ENCODE peak calls at places on chromosome 4, in four cellular contexts. H is NCI-H187 treated with DMSO at 0.1 percent for 48 hours, G is retina, O is NCI-H1417. U is an unnamed sample.

GRCh38 chr4:38519671-38520070 is 144.3 kb upstream of the KLF3 start:
- DNase-seq in H (no peak), G (no peak), O (no peak), U (no peak)

GRCh38 chr4:150436598-150437370 is 145.2 kb upstream of the MAB21L2 start:
- DNase-seq in H (no peak), G (no peak), O (no peak), U (no peak)

GRCh38 chr4:147678121-147678520 is 5.8 kb downstream of the PRMT9 start:
- DNase-seq in H (no peak), G (no peak), O (no peak), U (no peak)

GRCh38 chr4:1516261-1516660 is 110.0 kb upstream of the NKX1-1 start:
- DNase-seq in H (no peak), G (no peak), O (no peak), U (no peak)

GRCh38 chr4:140300271-140300970 is 73.0 kb upstream of the SCOC start:
- DNase-seq in H (peak), G (no peak), O (peak), U (no peak)

GRCh38 chr4:56772134-56772533 is 49.4 kb downstream of the SPINK2 start:
- DNase-seq in H (no peak), G (no peak), O (no peak), U (no peak)

GRCh38 chr4:8316911-8317351 is 47.4 kb downstream of the HTRA3 start:
- DNase-seq in H (no peak), G (no peak), O (no peak), U (peak)

GRCh38 chr4:151195801-151196200 is 81.2 kb upstream of the PRSS48 start:
- DNase-seq in H (no peak), G (no peak), O (no peak), U (no peak)

GRCh38 chr4:139672732-139673131 is 7.1 kb downstream of the MGST2 start:
- DNase-seq in H (no peak), G (no peak), O (no peak), U (no peak)

GRCh38 chr4:120009731-120010130 is 56.9 kb downstream of the MAD2L1 start:
- DNase-seq in H (no peak), G (no peak), O (no peak), U (no peak)

GRCh38 chr4:66554844-66555243 is 884.6 kb upstream of the EPHA5 start:
- DNase-seq in H (no peak), G (no peak), O (no peak), U (no peak)

GRCh38 chr4:151921811-151922210 is 161.0 kb upstream of the GATB start:
- DNase-seq in H (no peak), G (no peak), O (no peak), U (no peak)